ENCODE peak calls at places on chromosomes 4 and X, in six cellular contexts. V is cardiac muscle cell, D is IMR-90, Y is suprapubic skin, O is upper lobe of left lung, B is sigmoid colon. K is an unnamed sample. For H3K4me1 and H3K9me3, the result is how much of the 10 kb centered on the place peaks cover.

GRCh38 chr4:73978886-73979285 is 2.9 kb downstream of the PF4 start:
- DNase-seq in V (peak), D (peak), Y (no peak), O (no peak), B (no peak), K (no peak)

GRCh38 chr4:20299515-20299914 is 47.8 kb downstream of the SLIT2 start:
- DNase-seq in V (peak), D (peak), Y (no peak), O (no peak), B (no peak), K (no peak)

GRCh38 chr4:81060587-81061339 is 30.3 kb downstream of the BMP3 start:
- DNase-seq in V (no peak), D (no peak), Y (no peak), O (no peak), B (no peak), K (no peak)

GRCh38 chr4:118849867-118850812 is 14.2 kb upstream of the SEC24D start:
- DNase-seq in V (peak), D (peak), Y (no peak), O (no peak), B (no peak), K (no peak)

GRCh38 chrX:51891821-51892551 is 1.4 kb upstream of the MAGED1 start:
- DNase-seq in V (peak), D (peak), Y (no peak), O (no peak), B (peak), K (peak)

GRCh38 chrX:153601511-153602110 is 2.7 kb upstream of the CCNQ start:
- DNase-seq in V (no peak), D (no peak), Y (no peak), O (no peak), B (no peak), K (no peak)

GRCh38 chrX:3154386-3154991 is 113.2 kb downstream of the ARSF start:
- DNase-seq in V (no peak), D (no peak), Y (no peak), O (no peak), B (no peak), K (no peak)

GRCh38 chrX:119755981-119756533 is 2.3 kb upstream of the SOWAHD start:
- DNase-seq in V (no peak), D (peak), Y (no peak), O (no peak), B (no peak), K (no peak)

GRCh38 chr4:87543835-87544461 is 14.8 kb upstream of the SPARCL1 start:
- DNase-seq in V (peak), D (peak), Y (no peak), O (no peak), B (no peak), K (no peak)

GRCh38 chr4:7183161-7183560 is 9.2 kb upstream of the SORCS2 start:
- DNase-seq in V (no peak), D (no peak), Y (peak), O (no peak), B (no peak), K (no peak)

GRCh38 chr4:168777277-168777965 is 232.6 kb downstream of the CBR4 start:
- DNase-seq in V (no peak), D (no peak), Y (no peak), O (no peak), B (no peak), K (no peak)

GRCh38 chr4:99763635-99764101 is 53.0 kb upstream of the DAPP1 start:
- DNase-seq in V (peak), D (peak), Y (no peak), O (no peak), B (no peak), K (peak)

GRCh38 chrX:110806145-110806544 is 10.5 kb upstream of the CHRDL1 start:
- DNase-seq in V (no peak), D (peak), Y (no peak), O (no peak), B (no peak), K (no peak)

GRCh38 chr4:137427411-137427810 is 104.9 kb downstream of the PCDH18 start:
- DNase-seq in V (no peak), D (no peak), Y (no peak), O (no peak), B (no peak), K (no peak)

GRCh38 chr4:106314960-106315359 is 1.0 kb downstream of the TBCK start:
- DNase-seq in V (no peak), D (no peak), Y (no peak), O (no peak), B (no peak), K (no peak)

GRCh38 chr4:144565558-144566195 is 80.3 kb upstream of the HHIP start:
- DNase-seq in V (no peak), D (peak), Y (no peak), O (no peak), B (no peak), K (no peak)

GRCh38 chrX:141468940-141469339 is 115.6 kb downstream of the SPANXA1 start:
- DNase-seq in V (peak), D (peak), Y (no peak), O (no peak), B (no peak), K (no peak)

GRCh38 chrX:17405225-17405969 is 30.4 kb downstream of the NHS start:
- DNase-seq in V (no peak), D (peak), Y (no peak), O (no peak), B (no peak), K (no peak)

GRCh38 chr4:89753601-89754066 is 83.3 kb downstream of the SNCA start:
- DNase-seq in V (peak), D (peak), Y (no peak), O (no peak), B (no peak), K (no peak)

GRCh38 chr4:90121961-90122748 is 5.0 kb upstream of the CCSER1 start:
- DNase-seq in V (peak), D (peak), Y (no peak), O (no peak), B (no peak), K (no peak)

GRCh38 chr4:157221895-157222763 is 1.6 kb downstream of the GRIA2 start:
- DNase-seq in V (no peak), D (no peak), Y (no peak), O (peak), B (no peak), K (peak)

GRCh38 chr4:67885727-67886126 is 1.9 kb upstream of the TMPRSS11D start:
- DNase-seq in V (peak), D (peak), Y (no peak), O (no peak), B (no peak), K (no peak)

GRCh38 chr4:124936427-124936826 is 223.9 kb upstream of the ANKRD50 start:
- DNase-seq in V (peak), D (peak), Y (no peak), O (no peak), B (no peak), K (no peak)

GRCh38 chrX:41332408-41332987 is 1.5 kb upstream of the DDX3X start:
- DNase-seq in V (no peak), D (peak), Y (no peak), O (no peak), B (peak), K (no peak)

GRCh38 chr4:138199568-138200235 is 42.4 kb downstream of the SLC7A11 start:
- DNase-seq in V (peak), D (peak), Y (no peak), O (no peak), B (no peak), K (no peak)

GRCh38 chrX:37423864-37424569 is 74.9 kb downstream of the PRRG1 start:
- DNase-seq in V (peak), D (peak), Y (no peak), O (no peak), B (no peak), K (no peak)

GRCh38 chr4:25863347-25863784 is 578 bp upstream of the SEL1L3 start:
- DNase-seq in V (peak), D (no peak), Y (no peak), O (peak), B (no peak), K (no peak)

GRCh38 chrX:45633419-45633818 is 432.7 kb upstream of the DIPK2B start:
- DNase-seq in V (no peak), D (no peak), Y (no peak), O (no peak), B (no peak), K (no peak)

GRCh38 chr4:7785017-7785416 is 154.6 kb downstream of the AFAP1 start:
- DNase-seq in V (peak), D (peak), Y (no peak), O (no peak), B (peak), K (peak)

GRCh38 chr4:75080888-75081287 is 148.0 kb downstream of the PARM1 start:
- DNase-seq in V (no peak), D (no peak), Y (no peak), O (no peak), B (no peak), K (no peak)

GRCh38 chr4:32748498-32748897 is 2028.3 kb downstream of the PCDH7 start:
- DNase-seq in V (no peak), D (no peak), Y (no peak), O (no peak), B (no peak), K (no peak)

GRCh38 chrX:40933132-40934078 is 151.8 kb upstream of the USP9X start:
- DNase-seq in V (peak), D (peak), Y (no peak), O (no peak), B (no peak), K (no peak)

GRCh38 chr4:56049428-56050212 is 100.9 kb downstream of the CEP135 start:
- DNase-seq in V (peak), D (no peak), Y (no peak), O (peak), B (no peak), K (peak)

GRCh38 chrX:134002921-134003615 is 17.7 kb upstream of the GPC3 start:
- DNase-seq in V (no peak), D (no peak), Y (no peak), O (no peak), B (no peak), K (no peak)

GRCh38 chrX:46263494-46263893 is 281.7 kb downstream of the ZNF674 start:
- DNase-seq in V (no peak), D (no peak), Y (no peak), O (no peak), B (no peak), K (no peak)

GRCh38 chrX:151505796-151506195 is 57.7 kb upstream of the PASD1 start:
- DNase-seq in V (peak), D (no peak), Y (no peak), O (no peak), B (no peak), K (no peak)

GRCh38 chr4:165810726-165811125 is 62.3 kb upstream of the TLL1 start:
- DNase-seq in V (no peak), D (no peak), Y (no peak), O (no peak), B (no peak), K (no peak)

GRCh38 chrX:39201305-39201990 is 400.2 kb downstream of the MID1IP1 start:
- DNase-seq in V (peak), D (no peak), Y (no peak), O (no peak), B (no peak), K (no peak)

GRCh38 chr4:33722800-33723511 is 2521.4 kb downstream of the ARAP2 start:
- DNase-seq in V (peak), D (no peak), Y (no peak), O (no peak), B (no peak), K (no peak)

GRCh38 chr4:1992468-1993168 is 16.2 kb downstream of the NELFA start:
- DNase-seq in V (peak), D (no peak), Y (peak), O (peak), B (no peak), K (peak)
- H3K4me3 ChIP-seq in V (no peak), D (no peak), Y (no peak), O (no peak), B (no peak), K (no peak)

DNA sequence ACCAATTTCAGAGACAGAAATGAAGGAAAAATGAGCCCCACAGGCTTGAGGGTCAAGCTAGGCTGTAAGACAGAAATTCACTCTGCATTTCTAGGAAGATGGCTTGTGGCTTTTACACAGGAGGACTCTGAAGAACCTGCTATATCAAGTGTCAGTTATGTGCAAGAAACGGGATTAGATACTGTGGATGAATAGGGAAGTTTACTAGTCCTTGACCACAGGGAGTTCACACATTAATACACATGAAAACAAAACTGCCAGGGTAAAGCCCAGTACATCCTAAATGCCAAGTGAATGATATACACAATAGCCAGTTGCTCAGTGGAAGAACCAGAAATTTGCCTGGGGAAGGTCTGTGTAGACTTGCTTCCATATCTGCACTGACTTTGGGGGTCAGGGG is 53.5 kb downstream of the TMEM131L start:
- DNase-seq in V (no peak), D (no peak), Y (no peak), O (no peak), B (no peak), K (no peak)
- H3K4me1 ChIP-seq in V (under half), D (under half), Y (under half), O (under half), B (under half), K (under half)

GRCh38 chr4:174918058-174918457 is at the start of gene ADAM29:
- DNase-seq in V (no peak), D (no peak), Y (no peak), O (no peak), B (no peak), K (no peak)
- H3K9me3 ChIP-seq in V (under half), D (under half), Y (under half), O (under half), B (under half), K (under half)

GRCh38 chr4:41517121-41517520 is 20.8 kb upstream of the LIMCH1 start:
- DNase-seq in V (no peak), D (no peak), Y (no peak), O (no peak), B (no peak), K (no peak)
- H3K4me3 ChIP-seq in V (no peak), D (no peak), Y (no peak), O (no peak), B (no peak), K (no peak)